ENCODE peak calls at places on chromosomes 3 and 15, in four cellular contexts. Q is K562, M is A549, H is SK-N-SH. A is an unnamed sample.

GRCh38 chr3:159517105-159517504 is 471.5 kb upstream of the IL12A start:
- DNase-seq in M (no peak), Q (no peak), H (no peak), A (no peak)

GRCh38 chr15:38941399-38941953 is 376.9 kb upstream of the RASGRP1 start:
- DNase-seq in H (peak; percentile 41), Q (no peak), M (no peak), A (peak; percentile 46)

GRCh38 chr15:70781236-70781635 is 17.9 kb upstream of the UACA start:
- DNase-seq in M (peak; percentile 48), Q (no peak), H (no peak), A (no peak)

GRCh38 chr3:71423151-71423906 is 160.2 kb downstream of the FOXP1 start:
- DNase-seq in H (peak; percentile 49), M (peak; percentile 36), Q (peak; percentile 83), A (no peak)

GRCh38 chr3:108552267-108553159 is 36.7 kb downstream of the CIP2A start:
- DNase-seq in M (peak; percentile 53), Q (peak; percentile 27), H (peak; percentile 11), A (peak; percentile 56)

GRCh38 chr3:176032043-176032442 is 1165.2 kb downstream of the TBL1XR1 start:
- DNase-seq in H (no peak), M (no peak), Q (no peak), A (peak; percentile 12)

GRCh38 chr3:75140904-75141615 is 523.1 kb upstream of the FRG2C start:
- DNase-seq in Q (no peak), M (peak; percentile 13), H (no peak), A (no peak)

GRCh38 chr3:148883163-148883562 is 18.1 kb downstream of the CPA3 start:
- DNase-seq in Q (no peak), M (no peak), H (no peak), A (no peak)

GRCh38 chr3:162729686-162730085 is 1233.1 kb downstream of the OTOL1 start:
- DNase-seq in Q (no peak), M (peak; percentile 19), H (no peak), A (peak; percentile 76)

GRCh38 chr3:535566-536416 is 339.2 kb downstream of the CHL1 start:
- DNase-seq in H (peak; percentile 70), M (peak; percentile 3), Q (peak; percentile 6), A (peak; percentile 11)

GRCh38 chr3:195124378-195124985 is 146.5 kb downstream of the XXYLT1 start:
- DNase-seq in Q (no peak), H (peak; percentile 75), M (no peak), A (no peak)

GRCh38 chr3:160879859-160880258 is 123.8 kb downstream of the PPM1L start:
- DNase-seq in Q (no peak), H (no peak), M (no peak), A (no peak)

GRCh38 chr3:114627760-114628159 is 333.9 kb downstream of the TIGIT start:
- DNase-seq in Q (no peak), M (no peak), H (no peak), A (peak; percentile 43)

GRCh38 chr15:39555885-39556284 is 25.0 kb upstream of the THBS1 start:
- DNase-seq in H (no peak), M (no peak), Q (no peak), A (peak; percentile 20)

GRCh38 chr3:192481638-192482037 is 245.7 kb downstream of the FGF12 start:
- DNase-seq in Q (no peak), H (no peak), M (no peak), A (peak; percentile 20)

GRCh38 chr3:9553949-9554513 is 409 bp upstream of the LHFPL4 start:
- DNase-seq in M (no peak), H (no peak), Q (no peak), A (no peak)

GRCh38 chr3:183491109-183491922 is 62.9 kb upstream of the MCF2L2 start:
- DNase-seq in M (no peak), Q (no peak), H (no peak), A (no peak)

GRCh38 chr3:12708584-12709192 is 44.8 kb upstream of the RAF1 start:
- DNase-seq in M (no peak), Q (peak; percentile 34), H (no peak), A (peak; percentile 94)

GRCh38 chr15:50774450-50774849 is 8.9 kb upstream of the SPPL2A start:
- DNase-seq in H (no peak), Q (no peak), M (peak; percentile 49), A (peak; percentile 58)

GRCh38 chr3:4821331-4821730 is 157.9 kb upstream of the BHLHE40 start:
- DNase-seq in M (peak; percentile 11), H (no peak), Q (no peak), A (no peak)
- TF ChIP-seq RCOR1 in M (no peak), H (no peak), Q (no peak), A (no peak)

DNA sequence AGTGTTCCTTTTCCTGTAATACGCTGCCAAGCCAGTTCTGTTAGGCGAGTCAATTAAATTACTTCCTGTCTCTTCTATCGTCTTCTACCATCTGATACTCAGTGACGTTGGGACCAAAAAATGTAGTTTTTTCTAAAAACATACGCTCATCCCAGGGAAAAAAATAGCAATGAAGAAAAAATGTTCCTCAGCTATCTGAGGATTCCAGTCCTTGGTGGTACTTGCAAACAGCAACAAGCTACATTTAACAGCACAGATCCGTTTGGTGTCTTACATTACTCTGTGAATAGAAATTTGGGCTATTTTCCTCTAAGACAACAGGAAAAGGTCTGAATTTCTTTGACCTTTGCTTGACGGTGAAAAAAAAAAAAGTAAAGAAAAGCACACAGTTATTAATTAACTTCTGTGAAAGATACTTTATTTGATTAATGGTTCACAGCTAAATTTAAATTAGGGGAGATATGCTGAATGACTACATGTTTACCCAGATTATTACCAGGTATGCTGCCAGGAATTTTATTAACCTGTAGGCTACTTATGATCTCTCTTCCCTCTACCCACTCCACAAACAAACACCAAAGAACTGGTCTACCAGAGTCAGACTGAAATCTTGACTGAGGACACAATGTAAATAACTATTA is 254.4 kb upstream of the ZPLD1 start:
- DNase-seq in M (peak; percentile 81), Q (no peak), H (peak; percentile 16), A (peak; percentile 95)
- TF ChIP-seq USF2 in M (no peak), Q (no peak), H (no peak), A (no peak)

GRCh38 chr15:41495736-41496599 is 2.3 kb downstream of the ITPKA start:
- DNase-seq in M (no peak), H (peak; percentile 30), Q (peak; percentile 84), A (no peak)

GRCh38 chr15:41493205-41493901 is at the start of gene ITPKA:
- DNase-seq in M (peak; percentile 61), Q (peak; percentile 90), H (peak; percentile 93), A (peak; percentile 78)

GRCh38 chr15:41494190-41494921 is 682 bp downstream of the ITPKA start:
- DNase-seq in Q (peak; percentile 74), M (peak; percentile 18), H (peak; percentile 78), A (no peak)

GRCh38 chr15:41493902-41494189 is 172 bp downstream of the ITPKA start:
- DNase-seq in H (no peak), Q (no peak), M (no peak), A (no peak)

DNA sequence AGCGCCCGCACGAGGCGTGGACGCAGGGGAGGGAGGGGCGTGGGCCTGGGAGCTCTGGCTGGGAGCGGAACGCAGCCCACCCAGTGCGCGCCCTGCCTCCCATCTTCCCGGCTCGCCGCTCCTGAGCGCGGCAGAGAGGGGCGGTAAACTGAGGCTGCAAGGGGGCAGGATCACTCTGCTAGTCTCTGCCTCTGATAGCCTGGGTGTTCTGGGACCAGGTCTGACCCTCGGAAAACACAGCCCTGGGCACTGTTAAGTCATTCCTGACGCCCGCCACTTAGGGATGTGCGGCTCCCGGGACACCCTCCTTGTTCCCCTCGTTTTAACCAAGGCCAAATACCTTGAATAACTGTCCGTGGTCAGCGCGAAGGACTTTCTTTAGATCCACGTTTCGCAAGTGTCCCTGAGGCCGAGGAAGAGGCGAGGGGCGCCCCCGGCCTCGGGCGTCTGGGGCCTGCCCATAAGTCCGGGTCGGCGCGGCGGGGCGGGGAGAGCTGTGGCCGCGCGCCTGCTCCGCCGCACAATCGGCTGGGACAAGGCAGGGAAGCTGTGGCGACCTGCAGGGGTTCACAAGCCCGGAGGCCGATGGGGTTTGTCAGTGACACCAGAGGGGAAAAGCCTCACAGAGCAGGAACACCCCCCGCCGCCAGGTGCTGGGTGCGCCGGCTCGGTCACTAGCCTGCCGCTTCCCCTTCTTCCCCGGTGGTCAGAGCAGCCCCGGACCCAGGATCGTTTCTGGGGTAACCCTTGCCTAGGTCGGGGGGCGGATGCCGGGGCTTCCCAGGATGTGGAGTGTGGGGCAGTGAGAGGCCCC is 1.5 kb downstream of the ITPKA start:
- DNase-seq in M (no peak), Q (peak; percentile 70), H (no peak), A (no peak)
- TF ChIP-seq RCOR1 in M (no peak), Q (no peak), H (no peak), A (no peak)

GRCh38 chr3:38805765-38806386 is 10.1 kb downstream of the SCN10A start:
- DNase-seq in H (no peak), M (peak; percentile 62), Q (peak; percentile 87), A (peak; percentile 74)

GRCh38 chr3:38816026-38816425 is at the start of gene SCN10A:
- DNase-seq in H (no peak), Q (no peak), M (no peak), A (no peak)

GRCh38 chr3:38811822-38812221 is 4.2 kb downstream of the SCN10A start:
- DNase-seq in H (no peak), Q (no peak), M (no peak), A (no peak)
- TF ChIP-seq USF2 in H (no peak), Q (no peak), M (no peak), A (no peak)

DNA sequence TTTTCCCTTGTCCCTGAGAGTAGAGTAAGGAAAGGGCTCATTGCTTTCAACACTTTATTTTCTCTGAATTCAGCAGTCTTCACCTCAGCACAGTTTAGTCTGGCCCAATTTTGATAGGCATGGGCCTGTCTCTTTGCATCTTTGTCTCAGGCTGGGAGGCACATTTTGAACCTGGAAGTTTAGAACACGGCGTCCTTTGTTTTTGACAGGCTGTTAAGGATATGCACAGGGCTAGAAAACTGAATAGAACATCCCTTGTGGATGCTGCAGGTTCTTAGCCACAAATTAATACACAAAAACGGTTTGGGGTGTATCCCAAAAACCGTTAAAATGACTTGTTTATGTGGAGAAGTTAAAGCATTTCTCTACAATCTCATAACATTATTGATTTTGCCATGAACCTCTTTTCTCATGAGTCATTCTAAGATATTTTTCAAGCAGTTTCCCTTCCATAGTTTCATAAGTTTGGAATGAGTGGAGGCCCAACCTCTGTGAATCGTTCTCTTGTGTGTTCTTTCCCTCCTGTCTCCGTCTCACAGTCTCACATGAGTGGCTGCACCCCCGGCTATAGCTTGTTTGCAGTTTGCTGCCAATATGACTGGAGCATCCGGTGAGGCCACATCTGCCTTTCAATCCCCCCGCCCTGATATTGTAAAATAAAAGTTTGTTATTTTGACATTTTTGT is 192.9 kb upstream of the EIF1B start:
- DNase-seq in H (no peak), Q (no peak), M (no peak), A (peak; percentile 6)
- TF ChIP-seq RCOR1 in H (no peak), Q (no peak), M (no peak), A (no peak)

GRCh38 chr3:153130312-153130977 is 31.6 kb upstream of the RAP2B start:
- DNase-seq in H (no peak), M (peak; percentile 43), Q (no peak), A (peak; percentile 82)
- TF ChIP-seq USF2 in H (no peak), M (no peak), Q (no peak), A (no peak)

GRCh38 chr15:66864871-66865281 is 162.8 kb downstream of the SMAD6 start:
- DNase-seq in Q (no peak), H (no peak), M (no peak), A (no peak)
- TF ChIP-seq RCOR1 in Q (no peak), H (no peak), M (no peak), A (no peak)